ENCODE peak calls at places on chromosomes 12 and 14, in eight cellular contexts. I is RWPE1, T is prostate gland, Z is IMR-90, Y is HCT116, K is brain microvascular endothelial cell, N is MM.1S, F is heart right ventricle. E is an unnamed sample.

GRCh38 chr12:96766232-96766631 is 140.8 kb upstream of the NEDD1 start:
- DNase-seq in T (no peak), I (no peak), Z (peak), K (no peak), Y (no peak), N (no peak), F (no peak), E (no peak)

GRCh38 chr12:117214797-117215196 is 24.5 kb upstream of the FBXO21 start:
- DNase-seq in N (no peak), K (no peak), Z (no peak), T (no peak), I (no peak), F (no peak), Y (no peak), E (no peak)

GRCh38 chr12:16622315-16622714 is 16.4 kb upstream of the LMO3 start:
- DNase-seq in Y (no peak), K (no peak), F (no peak), T (no peak), N (no peak), Z (no peak), I (no peak), E (no peak)

GRCh38 chr12:25427328-25428249 is 125.5 kb downstream of the LMNTD1 start:
- DNase-seq in T (no peak), N (no peak), F (no peak), Y (no peak), Z (peak), I (no peak), K (no peak), E (no peak)

GRCh38 chr12:46778415-46778814 is 47.4 kb downstream of the SLC38A4 start:
- DNase-seq in K (no peak), T (no peak), Y (no peak), F (no peak), Z (no peak), I (no peak), N (no peak), E (no peak)

GRCh38 chr14:70641548-70642312 is at the start of gene TTC9:
- DNase-seq in N (no peak), T (no peak), K (no peak), Z (no peak), Y (no peak), F (no peak), I (no peak), E (no peak)

GRCh38 chr14:69953266-69953905 is 74.2 kb downstream of the SMOC1 start:
- DNase-seq in T (no peak), K (no peak), F (no peak), Z (no peak), Y (no peak), N (no peak), I (no peak), E (no peak)

GRCh38 chr12:164207-164606 is 49.8 kb downstream of the SLC6A12 start:
- DNase-seq in N (no peak), Y (no peak), Z (no peak), I (no peak), F (no peak), T (no peak), K (no peak), E (no peak)

GRCh38 chr14:100619382-100620305 is 32.4 kb upstream of the BEGAIN start:
- DNase-seq in K (no peak), Y (no peak), F (no peak), N (no peak), T (no peak), I (no peak), Z (no peak), E (no peak)

GRCh38 chr12:76927170-76927784 is 48.5 kb upstream of the CSRP2 start:
- DNase-seq in F (no peak), T (peak), I (no peak), Y (peak), N (peak), Z (peak), K (peak), E (no peak)

GRCh38 chr12:50224026-50224692 is 57.0 kb upstream of the CERS5 start:
- DNase-seq in K (peak), N (peak), F (no peak), Z (peak), I (peak), Y (peak), T (peak), E (no peak)

GRCh38 chr12:49783917-49784676 is 42.7 kb downstream of the TMBIM6 start:
- DNase-seq in Z (peak), F (no peak), N (no peak), K (no peak), T (no peak), I (no peak), Y (no peak), E (no peak)

GRCh38 chr12:117294206-117294605 is 67.2 kb downstream of the NOS1 start:
- DNase-seq in T (no peak), I (no peak), K (no peak), Y (no peak), F (no peak), Z (no peak), N (no peak), E (no peak)

GRCh38 chr14:91947196-91948184 is at the start of gene FBLN5:
- DNase-seq in Y (no peak), F (peak), I (peak), K (peak), N (no peak), T (peak), Z (peak), E (peak)

GRCh38 chr14:73802431-73803188 is 49.0 kb upstream of the PTGR2 start:
- DNase-seq in Z (no peak), I (peak), T (peak), K (no peak), Y (no peak), F (no peak), N (no peak), E (no peak)

GRCh38 chr12:114430306-114430705 is 24.4 kb upstream of the TBX5 start:
- DNase-seq in Y (no peak), Z (peak), N (peak), T (no peak), I (no peak), F (no peak), K (no peak), E (no peak)

GRCh38 chr12:68899251-68899771 is 33.7 kb downstream of the CPM start:
- DNase-seq in T (peak), I (peak), Y (peak), K (peak), Z (peak), F (peak), N (no peak), E (no peak)

GRCh38 chr14:35336171-35337073 is 44.2 kb downstream of the PSMA6 start:
- DNase-seq in Y (no peak), K (peak), I (peak), Z (peak), F (peak), T (peak), N (no peak), E (peak)

GRCh38 chr12:130818381-130819247 is 20.4 kb downstream of the STX2 start:
- DNase-seq in N (peak), K (no peak), I (peak), Z (no peak), Y (no peak), T (peak), F (peak), E (no peak)

GRCh38 chr14:89252887-89253532 is 164.0 kb downstream of the FOXN3 start:
- DNase-seq in N (no peak), Z (peak), T (peak), I (no peak), F (no peak), Y (no peak), K (no peak), E (peak)

GRCh38 chr14:31440280-31440679 is 17.0 kb downstream of the DTD2 start:
- DNase-seq in N (no peak), Z (no peak), Y (no peak), F (no peak), I (no peak), K (no peak), T (no peak), E (no peak)

GRCh38 chr14:101481557-101481956 is 79.7 kb upstream of the DIO3 start:
- DNase-seq in N (no peak), K (no peak), F (no peak), I (no peak), Y (no peak), T (no peak), Z (no peak), E (peak)

GRCh38 chr12:10595881-10596280 is 17.5 kb downstream of the MAGOHB start:
- DNase-seq in T (no peak), F (no peak), K (no peak), I (no peak), N (no peak), Y (no peak), Z (no peak), E (no peak)

GRCh38 chr14:52563120-52563519 is 10.5 kb downstream of the GPR137C start:
- DNase-seq in T (no peak), Z (peak), I (peak), K (peak), N (no peak), F (no peak), Y (no peak), E (no peak)

GRCh38 chr14:22583994-22584393 is 5.0 kb downstream of the DAD1 start:
- DNase-seq in Z (no peak), N (no peak), Y (no peak), F (no peak), K (no peak), T (no peak), I (no peak), E (no peak)

GRCh38 chr14:93239869-93240677 is 33.0 kb downstream of the UBR7 start:
- DNase-seq in N (no peak), I (peak), Y (peak), K (peak), F (no peak), T (no peak), Z (peak), E (no peak)

GRCh38 chr12:95963104-95963503 is 20.0 kb downstream of the AMDHD1 start:
- DNase-seq in I (no peak), K (no peak), Y (peak), N (no peak), F (no peak), T (no peak), Z (no peak), E (no peak)

GRCh38 chr14:61466249-61466904 is 145.0 kb downstream of the PRKCH start:
- DNase-seq in Y (no peak), I (peak), T (no peak), F (peak), K (peak), Z (peak), N (no peak), E (peak)

GRCh38 chr14:96246535-96246839 is 9.5 kb upstream of the BDKRB1 start:
- DNase-seq in T (no peak), Y (no peak), Z (peak), F (no peak), K (peak), N (no peak), I (peak), E (no peak)

GRCh38 chr14:100383727-100384158 is 60.6 kb downstream of the SLC25A47 start:
- DNase-seq in Z (peak), F (peak), K (peak), N (peak), Y (no peak), I (peak), T (peak), E (no peak)

GRCh38 chr14:102920998-102921304 is 1.5 kb upstream of the AMN start:
- DNase-seq in I (no peak), K (no peak), T (no peak), Z (no peak), N (no peak), Y (no peak), F (no peak), E (no peak)

GRCh38 chr14:50060871-50061663 is 55.3 kb downstream of the VCPKMT start:
- DNase-seq in N (no peak), Z (peak), I (peak), F (peak), T (peak), K (peak), Y (no peak), E (peak)
- TF ChIP-seq CTCF in N (no peak), Z (no peak), I (no peak), F (no peak), T (no peak), K (peak), Y (no peak), E (no peak)

GRCh38 chr14:68687746-68688145 is 105.1 kb downstream of the ZFP36L1 start:
- DNase-seq in K (peak), Z (peak), T (no peak), N (no peak), Y (peak), F (no peak), I (peak), E (no peak)
- H3K27ac ChIP-seq in K (peak), Z (no peak), T (no peak), N (no peak), Y (peak), F (no peak), I (peak), E (no peak)

GRCh38 chr14:24483604-24484252 is 24.3 kb downstream of the CMA1 start:
- DNase-seq in N (no peak), I (no peak), T (no peak), Z (peak), F (no peak), K (peak), Y (no peak), E (no peak)

GRCh38 chr14:24481622-24482324 is 26.3 kb downstream of the CMA1 start:
- DNase-seq in I (peak), K (peak), F (no peak), Y (peak), T (no peak), N (peak), Z (peak), E (no peak)
- TF ChIP-seq CTCF in I (peak), K (peak), F (peak), Y (peak), T (peak), N (peak), Z (peak), E (no peak)

DNA sequence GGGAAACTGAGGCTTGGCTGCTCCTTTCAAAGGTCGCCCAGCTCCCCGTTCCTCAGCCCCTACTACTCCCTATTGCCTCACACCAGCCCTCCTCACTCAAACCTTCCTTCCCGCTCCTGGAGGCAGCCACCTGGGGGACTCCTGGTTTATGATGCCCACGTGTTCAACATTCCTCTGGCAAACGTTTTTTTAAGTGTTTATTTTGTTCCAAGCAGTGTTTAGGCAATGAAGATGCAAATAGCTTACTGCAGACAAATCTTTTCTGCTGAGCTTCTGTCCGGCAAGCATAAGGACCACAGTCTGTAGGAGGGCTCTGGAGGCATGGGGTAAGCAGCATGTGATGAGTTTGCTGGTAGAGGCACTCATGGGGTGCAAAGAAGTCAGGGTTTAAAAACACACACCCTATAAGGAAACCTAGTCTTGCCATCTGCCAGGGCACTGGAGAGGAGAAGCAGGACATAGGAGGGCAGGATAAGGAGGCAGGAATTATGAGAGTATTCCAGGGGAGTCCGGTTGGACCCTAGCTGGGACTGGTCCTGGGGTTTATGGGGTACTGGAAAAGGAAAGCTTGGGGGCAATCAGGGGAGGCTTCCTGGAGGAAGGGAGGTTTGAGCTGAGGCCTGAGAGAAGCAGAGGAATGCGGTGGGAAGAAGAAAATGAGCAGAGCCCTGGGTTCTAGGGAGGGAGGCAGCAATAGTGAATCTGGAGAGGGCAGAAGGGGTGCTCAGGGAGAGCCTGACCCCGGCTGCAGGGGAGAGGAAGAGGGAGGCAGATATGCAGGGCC is 123.3 kb downstream of the NCOR2 start:
- DNase-seq in T (no peak), N (no peak), F (no peak), Y (no peak), Z (peak), K (no peak), I (no peak), E (no peak)
- H3K27ac ChIP-seq in T (peak), N (no peak), F (no peak), Y (no peak), Z (peak), K (no peak), I (peak), E (no peak)

GRCh38 chr12:70398002-70398401 is 31.9 kb downstream of the KCNMB4 start:
- DNase-seq in F (no peak), T (no peak), Y (no peak), Z (no peak), N (no peak), I (no peak), K (no peak), E (no peak)
- TF ChIP-seq CTCF in F (no peak), T (no peak), Y (no peak), Z (no peak), N (no peak), I (no peak), K (no peak), E (no peak)

DNA sequence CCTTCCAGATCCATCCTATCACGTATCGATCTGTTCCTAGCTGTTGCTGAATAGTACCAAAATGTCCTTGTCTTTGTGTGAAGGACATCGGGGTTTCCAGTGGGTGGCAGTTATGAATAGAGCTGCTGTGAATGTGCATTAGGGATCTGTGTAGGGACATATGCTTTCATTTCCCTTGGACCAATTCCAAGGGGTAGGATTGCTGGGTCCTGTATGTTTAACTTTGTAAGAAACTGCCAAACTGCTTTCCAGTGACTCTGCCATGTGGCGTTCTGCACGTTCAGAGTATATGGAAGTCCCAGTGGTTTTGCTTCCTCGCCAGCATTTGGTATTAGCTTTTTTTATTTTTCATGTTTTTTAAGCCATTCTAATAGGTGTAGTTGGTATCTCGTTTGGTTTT is 28.6 kb downstream of the PACS2 start:
- DNase-seq in I (no peak), Y (no peak), T (no peak), K (no peak), Z (peak), F (no peak), N (no peak), E (no peak)
- H3K27ac ChIP-seq in I (no peak), Y (no peak), T (no peak), K (no peak), Z (no peak), F (no peak), N (no peak), E (no peak)

DNA sequence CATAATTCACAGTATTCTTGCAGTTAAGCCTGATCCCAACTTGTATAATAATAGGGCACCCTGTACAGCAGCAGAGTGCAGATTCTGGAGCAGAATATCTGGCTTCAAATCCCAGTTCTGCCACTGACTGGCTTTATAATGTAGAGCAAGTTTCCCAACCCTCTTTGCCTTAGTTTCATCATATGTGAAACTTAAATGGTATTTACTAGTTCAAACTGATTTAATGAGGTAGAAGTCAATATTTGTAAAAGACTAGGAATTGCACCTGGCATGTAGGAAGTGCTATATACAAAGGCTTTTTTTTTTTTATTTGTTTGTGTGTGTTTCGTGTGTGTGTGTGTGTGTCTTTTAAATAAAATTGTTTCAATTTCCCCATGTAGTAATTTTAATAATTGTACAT is 125.9 kb downstream of the CCER1 start:
- DNase-seq in Z (no peak), I (no peak), Y (no peak), T (no peak), F (no peak), K (no peak), N (no peak), E (no peak)
- TF ChIP-seq CTCF in Z (no peak), I (no peak), Y (no peak), T (no peak), F (no peak), K (no peak), N (no peak), E (no peak)

DNA sequence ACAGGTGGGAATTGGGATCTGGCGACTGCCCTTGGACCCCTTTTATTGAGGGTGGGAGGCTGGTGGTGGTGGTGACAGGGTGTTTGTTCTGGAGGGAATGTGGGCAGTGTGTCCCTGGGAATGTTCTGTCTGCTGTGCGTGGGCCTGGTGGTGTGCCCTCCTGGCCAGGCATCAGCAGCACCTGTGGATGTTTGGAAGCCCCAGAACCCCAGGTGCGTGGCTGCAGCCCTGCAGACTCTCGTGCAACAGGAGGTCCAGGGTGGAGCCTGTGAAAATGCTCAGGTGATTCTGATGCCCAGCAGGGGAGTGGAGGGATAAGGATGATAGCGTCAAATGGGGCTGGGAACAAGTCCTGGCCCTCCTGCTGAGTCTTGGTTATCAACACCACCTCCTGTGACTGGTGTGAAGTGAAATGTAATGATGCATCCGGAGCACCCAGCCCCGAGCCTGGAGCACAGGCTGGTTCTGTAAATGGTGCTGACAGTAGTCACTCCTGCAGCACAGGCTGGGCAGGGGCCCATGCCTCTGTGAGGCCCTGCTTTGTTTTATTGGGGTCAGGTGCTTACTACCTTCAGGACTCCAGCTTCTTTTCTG is 176.6 kb downstream of the TSPAN9 start:
- DNase-seq in N (no peak), F (no peak), K (no peak), I (no peak), Z (no peak), Y (no peak), T (no peak), E (no peak)
- H3K27ac ChIP-seq in N (no peak), F (peak), K (no peak), I (no peak), Z (no peak), Y (no peak), T (peak), E (peak)

GRCh38 chr12:108484845-108485244 is 30.2 kb upstream of the FICD start:
- DNase-seq in T (no peak), F (no peak), Y (no peak), Z (no peak), I (no peak), K (no peak), N (no peak), E (no peak)
- TF ChIP-seq CTCF in T (no peak), F (no peak), Y (no peak), Z (no peak), I (no peak), K (no peak), N (no peak), E (no peak)

GRCh38 chr12:132804426-132804861 is 24.2 kb downstream of the GOLGA3 start:
- DNase-seq in Y (no peak), Z (no peak), K (no peak), I (peak), T (peak), F (no peak), N (no peak), E (no peak)

GRCh38 chr12:132806857-132807256 is 21.8 kb downstream of the GOLGA3 start:
- DNase-seq in N (no peak), T (no peak), Z (no peak), I (no peak), Y (no peak), F (no peak), K (no peak), E (no peak)

GRCh38 chr12:132801741-132802140 is 26.9 kb downstream of the GOLGA3 start:
- DNase-seq in Y (no peak), K (no peak), F (no peak), I (no peak), N (no peak), Z (no peak), T (no peak), E (no peak)

GRCh38 chr12:132803125-132803524 is 25.5 kb downstream of the GOLGA3 start:
- DNase-seq in N (no peak), Z (no peak), T (no peak), I (no peak), Y (no peak), K (no peak), F (no peak), E (no peak)

DNA sequence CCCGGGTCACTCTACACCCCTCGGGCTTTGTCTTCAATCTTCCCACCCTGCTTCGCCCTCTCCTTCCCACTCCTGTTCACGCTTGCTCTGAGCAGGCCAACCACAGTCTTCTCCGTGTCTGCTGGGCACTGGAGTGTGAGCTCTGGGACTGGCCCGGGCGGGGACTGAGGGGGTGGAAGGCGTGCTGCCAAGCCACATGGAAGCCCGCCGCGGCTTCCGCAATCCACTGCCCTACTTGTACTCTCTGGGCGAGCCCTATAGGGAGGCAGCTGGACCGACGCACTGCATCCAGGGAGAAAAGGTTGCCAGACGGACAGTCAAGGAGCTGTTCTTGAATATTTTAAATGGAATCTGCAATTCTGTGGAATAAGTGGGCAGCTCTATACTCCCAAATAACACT is 24.8 kb downstream of the GOLGA3 start:
- DNase-seq in K (no peak), N (no peak), Z (no peak), Y (no peak), I (no peak), T (no peak), F (no peak), E (no peak)
- H3K27ac ChIP-seq in K (no peak), N (no peak), Z (no peak), Y (no peak), I (peak), T (no peak), F (no peak), E (no peak)